ENCODE peak calls at places on chromosome 5, in five cellular contexts. U, O, C, P and K are unnamed samples.

GRCh38 chr5:126648471-126648870 is 47.7 kb downstream of the PHAX start:
- DNase-seq in O (no peak), C (no peak), U (no peak), P (no peak), K (no peak)

GRCh38 chr5:178349607-178350353 is 117.2 kb upstream of the PHYKPL start:
- DNase-seq in U (no peak), P (no peak), C (no peak), O (no peak), K (no peak)

GRCh38 chr5:54443264-54443663 is 12.2 kb upstream of the HSPB3 start:
- DNase-seq in U (no peak), P (peak; percentile 63), O (no peak), C (peak; percentile 24), K (no peak)

GRCh38 chr5:125012727-125013451 is 266.4 kb upstream of the ZNF608 start:
- DNase-seq in P (no peak), U (no peak), C (no peak), O (no peak), K (no peak)

GRCh38 chr5:91598216-91598615 is 215.1 kb upstream of the ARRDC3 start:
- DNase-seq in O (no peak), U (no peak), C (no peak), P (no peak), K (no peak)

GRCh38 chr5:139636207-139636792 is 11.8 kb upstream of the CXXC5 start:
- DNase-seq in O (no peak), U (no peak), P (no peak), C (no peak), K (peak; percentile 45)

GRCh38 chr5:179393078-179393477 is 47.8 kb upstream of the ADAMTS2 start:
- DNase-seq in C (no peak), U (no peak), P (peak; percentile 80), O (no peak), K (no peak)

GRCh38 chr5:94707359-94707758 is 88.9 kb downstream of the SLF1 start:
- DNase-seq in U (no peak), C (no peak), O (no peak), P (peak; percentile 45), K (no peak)

GRCh38 chr5:14767942-14768837 is 103.4 kb downstream of the ANKH start:
- DNase-seq in C (no peak), O (no peak), P (no peak), U (no peak), K (no peak)

GRCh38 chr5:87258507-87258906 is 9.2 kb upstream of the RASA1 start:
- DNase-seq in C (no peak), P (no peak), O (no peak), U (no peak), K (no peak)

GRCh38 chr5:141960449-141961323 is 2.7 kb upstream of the PCDH12 start:
- DNase-seq in O (peak; percentile 86), C (peak; percentile 48), U (peak; percentile 58), P (peak; percentile 75), K (peak; percentile 77)

GRCh38 chr5:131821221-131821620 is 24.4 kb upstream of the FNIP1 start:
- DNase-seq in U (no peak), P (peak; percentile 19), C (no peak), O (no peak), K (no peak)

GRCh38 chr5:176474476-176474875 is 26.3 kb downstream of the FAF2 start:
- DNase-seq in C (no peak), U (no peak), P (peak; percentile 56), O (no peak), K (no peak)

GRCh38 chr5:176888016-176888864 is 10.9 kb downstream of the HK3 start:
- DNase-seq in P (no peak), C (no peak), O (no peak), U (no peak), K (no peak)

GRCh38 chr5:1840741-1841521 is 39.7 kb downstream of the NDUFS6 start:
- DNase-seq in U (no peak), O (peak; percentile 72), P (no peak), C (no peak), K (no peak)

GRCh38 chr5:39164016-39164415 is 55.3 kb downstream of the FYB1 start:
- DNase-seq in P (no peak), O (no peak), U (no peak), C (no peak), K (no peak)

GRCh38 chr5:7080501-7080900 is 315.4 kb upstream of the ADCY2 start:
- DNase-seq in P (no peak), U (no peak), O (no peak), C (no peak), K (no peak)

GRCh38 chr5:71782771-71783770 is 64.0 kb downstream of the CARTPT start:
- DNase-seq in P (peak; percentile 75), U (no peak), C (peak; percentile 36), O (peak; percentile 80), K (no peak)

GRCh38 chr5:181100121-181101015 is 30.6 kb downstream of the OR2V1 start:
- DNase-seq in C (no peak), P (no peak), U (no peak), O (no peak), K (no peak)

GRCh38 chr5:79305706-79306105 is 69.8 kb downstream of the JMY start:
- DNase-seq in P (peak; percentile 37), O (no peak), C (no peak), U (no peak), K (no peak)

GRCh38 chr5:127041571-127041970 is 11.2 kb upstream of the MARCHF3 start:
- DNase-seq in U (no peak), O (no peak), C (no peak), P (peak; percentile 60), K (no peak)

GRCh38 chr5:159181152-159181551 is 28.2 kb downstream of the RNF145 start:
- DNase-seq in C (no peak), P (peak; percentile 46), U (no peak), O (no peak), K (no peak)

GRCh38 chr5:124663101-124663506 is 83.3 kb downstream of the ZNF608 start:
- DNase-seq in O (no peak), U (no peak), P (no peak), C (no peak), K (no peak)

GRCh38 chr5:37005252-37005651 is 128.7 kb downstream of the NIPBL start:
- DNase-seq in O (no peak), C (no peak), U (no peak), P (peak; percentile 77), K (no peak)

GRCh38 chr5:73625905-73626811 is at the start of gene ARHGEF28:
- DNase-seq in O (peak; percentile 41), P (peak; percentile 28), C (no peak), U (no peak), K (no peak)

GRCh38 chr5:89270901-89271300 is 387.9 kb upstream of the MEF2C start:
- DNase-seq in O (no peak), P (no peak), U (no peak), C (no peak), K (no peak)
- H3K4me3 ChIP-seq in O (no peak overlapping the region), P (no peak overlapping the region), U (no peak overlapping the region), C (no peak overlapping the region), K (no peak overlapping the region)

DNA sequence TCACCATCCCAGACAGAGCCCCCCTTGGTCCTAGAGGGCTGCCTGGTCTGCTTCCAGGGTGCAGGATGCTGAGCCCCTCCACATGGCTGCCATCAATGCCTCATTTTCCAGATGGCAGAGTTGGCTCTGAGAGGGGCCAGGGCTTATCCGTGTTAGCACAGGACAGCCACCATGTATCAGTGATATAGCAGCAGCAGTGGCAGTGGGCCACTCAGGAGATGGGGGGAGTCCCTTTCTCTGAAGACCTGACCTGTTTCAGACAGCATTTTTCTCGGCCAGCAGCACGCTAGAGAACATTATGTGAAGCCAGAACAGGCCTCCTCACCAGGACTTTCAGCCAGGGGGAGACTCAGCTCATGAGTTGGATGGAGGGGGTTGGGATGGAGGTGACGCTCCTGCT is 1.6 kb upstream of the SMIM32 start:
- DNase-seq in O (no peak), P (no peak), U (no peak), C (no peak), K (no peak)
- H3K27me3 ChIP-seq in O (peaks cover 100% of the 10 kb centered on the region), P (peaks cover 56% of the 10 kb centered on the region), U (peaks cover 10% of the 10 kb centered on the region), C (peaks cover 53% of the 10 kb centered on the region), K (peaks cover 8% of the 10 kb centered on the region)

GRCh38 chr5:40261984-40262383 is 417.7 kb upstream of the PTGER4 start:
- DNase-seq in C (no peak), U (no peak), O (no peak), P (no peak), K (no peak)
- H3K4me3 ChIP-seq in C (no peak overlapping the region), U (no peak overlapping the region), O (no peak overlapping the region), P (no peak overlapping the region), K (no peak overlapping the region)

DNA sequence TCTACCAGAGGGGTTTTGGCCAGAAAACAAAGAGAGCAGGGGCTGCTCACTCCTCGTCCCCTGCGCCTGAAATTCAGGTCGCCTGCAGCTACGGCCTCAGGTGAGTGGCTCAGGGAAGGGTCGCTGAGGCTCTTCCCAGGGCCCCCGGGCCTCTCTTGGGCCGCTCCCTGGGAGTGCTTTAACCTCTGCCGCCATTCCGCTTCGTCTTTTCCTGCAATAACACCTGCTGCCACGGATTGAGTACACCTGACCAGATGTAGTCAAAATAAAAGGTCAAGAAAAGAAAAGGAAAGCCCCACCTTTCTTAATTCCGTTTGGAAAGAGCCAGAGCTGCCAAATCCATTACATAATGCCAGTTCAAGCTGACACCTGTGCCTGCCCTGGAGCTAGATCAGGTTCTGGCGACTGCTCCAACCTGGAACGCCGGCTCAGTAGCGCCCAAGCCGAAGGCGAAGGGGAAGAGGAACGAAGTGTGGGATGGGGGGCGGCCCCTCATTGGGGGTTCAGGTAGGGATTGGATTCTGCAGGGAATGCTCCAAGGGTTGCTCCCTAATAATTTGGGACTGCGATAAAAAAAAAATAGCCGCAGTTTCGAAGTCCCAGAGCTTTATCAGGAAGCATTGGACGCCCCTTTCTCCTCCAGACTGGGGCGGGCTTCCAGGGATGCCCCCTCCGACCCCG is 193.9 kb downstream of the MEF2C start:
- DNase-seq in O (no peak), P (no peak), C (no peak), U (no peak), K (no peak)
- H3K27me3 ChIP-seq in O (peaks cover 100% of the 10 kb centered on the region), P (peaks cover 96% of the 10 kb centered on the region), C (peaks cover 100% of the 10 kb centered on the region), U (peaks cover 83% of the 10 kb centered on the region), K (peaks cover 77% of the 10 kb centered on the region)

DNA sequence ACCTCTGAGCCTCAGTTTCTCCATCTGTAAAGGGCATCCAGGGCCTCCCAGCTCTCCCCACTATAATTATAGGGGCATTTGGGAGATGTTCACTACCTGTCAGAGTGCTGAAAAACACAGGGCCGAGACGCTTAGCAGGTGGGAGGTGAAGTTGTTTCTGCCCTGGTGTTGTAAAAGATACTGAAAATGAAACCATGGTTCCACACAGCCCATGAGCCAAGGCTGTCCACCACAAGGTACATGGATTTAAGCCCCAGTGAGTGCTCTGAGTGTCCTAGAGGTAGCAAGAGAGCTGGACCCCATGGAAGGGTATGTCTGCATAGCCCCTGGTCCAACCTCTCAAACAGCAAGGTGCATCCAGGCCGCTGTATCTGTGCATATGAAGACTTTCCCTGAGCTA is 137.5 kb downstream of the C5orf15 start:
- DNase-seq in P (no peak), C (no peak), U (no peak), O (no peak), K (no peak)
- H3K4me3 ChIP-seq in P (no peak overlapping the region), C (no peak overlapping the region), U (no peak overlapping the region), O (no peak overlapping the region), K (no peak overlapping the region)

GRCh38 chr5:174849426-174849825 is 125.0 kb downstream of the MSX2 start:
- DNase-seq in U (no peak), O (no peak), P (no peak), C (no peak), K (no peak)
- H3K27me3 ChIP-seq in U (no peaks in the 10 kb centered on the region), O (peaks cover 6% of the 10 kb centered on the region), P (no peaks in the 10 kb centered on the region), C (no peaks in the 10 kb centered on the region), K (no peaks in the 10 kb centered on the region)